ENCODE peak calls at places on chromosomes 13 and 19, in seven cellular contexts. S is tibial nerve; J is effector memory CD4-positive, alpha-beta T cell; Z is NT2/D1; B is adipocyte; R is heart right ventricle; G is lung. W is an unnamed sample. For H3K4me1 and H3K27me3, the result is how much of the 10 kb centered on the place peaks cover.

GRCh38 chr13:52642131-52642530 is at the start of gene HNRNPA1L2:
- DNase-seq in S (no peak), J (no peak), Z (no peak), B (no peak), R (no peak), G (no peak), W (no peak)

GRCh38 chr19:44113138-44113783 is at the start of gene ZNF225:
- DNase-seq in S (peak), J (peak), Z (peak), B (peak), R (peak), G (peak), W (peak)

GRCh38 chr19:5037936-5038335 is 69.0 kb downstream of the KDM4B start:
- DNase-seq in S (no peak), J (no peak), Z (no peak), B (no peak), R (no peak), G (no peak), W (no peak)

GRCh38 chr13:52838433-52839107 is 9.9 kb downstream of the PCDH8 start:
- DNase-seq in S (no peak), J (no peak), Z (no peak), B (no peak), R (no peak), G (no peak), W (no peak)

GRCh38 chr19:16161848-16162247 is 11.5 kb downstream of the CIB3 start:
- DNase-seq in S (no peak), J (no peak), Z (no peak), B (peak), R (no peak), G (no peak), W (no peak)

GRCh38 chr19:55118401-55118991 is 1.1 kb upstream of the PPP1R12C start:
- DNase-seq in S (peak), J (no peak), Z (peak), B (no peak), R (peak), G (peak), W (peak)

GRCh38 chr13:43572601-43573360 is 214.0 kb downstream of the ENOX1 start:
- DNase-seq in S (no peak), J (no peak), Z (no peak), B (peak), R (no peak), G (no peak), W (no peak)

GRCh38 chr13:37495046-37495445 is 103.5 kb downstream of the POSTN start:
- DNase-seq in S (no peak), J (no peak), Z (no peak), B (peak), R (no peak), G (no peak), W (no peak)

GRCh38 chr19:16638666-16639065 is 10.7 kb upstream of the MED26 start:
- DNase-seq in S (no peak), J (no peak), Z (no peak), B (no peak), R (no peak), G (no peak), W (no peak)

GRCh38 chr19:49689133-49690072 is at the start of gene ADM5:
- DNase-seq in S (no peak), J (no peak), Z (no peak), B (no peak), R (peak), G (no peak), W (peak)

GRCh38 chr13:101308247-101309013 is 107.9 kb downstream of the NALCN start:
- DNase-seq in S (no peak), J (no peak), Z (no peak), B (no peak), R (no peak), G (no peak), W (no peak)

GRCh38 chr19:18340237-18340989 is at the start of gene PGPEP1:
- DNase-seq in S (peak), J (peak), Z (no peak), B (peak), R (peak), G (peak), W (peak)

GRCh38 chr19:4556574-4557185 is 2.8 kb downstream of the SEMA6B start:
- DNase-seq in S (no peak), J (no peak), Z (peak), B (peak), R (no peak), G (no peak), W (peak)

GRCh38 chr13:52968074-52968700 is 60.4 kb upstream of the OLFM4 start:
- DNase-seq in S (peak), J (peak), Z (peak), B (peak), R (peak), G (peak), W (peak)

GRCh38 chr13:32134241-32134801 is 102.7 kb downstream of the FRY start:
- DNase-seq in S (no peak), J (no peak), Z (no peak), B (peak), R (no peak), G (no peak), W (no peak)

GRCh38 chr19:4304509-4305252 is at the start of gene FSD1:
- DNase-seq in S (no peak), J (peak), Z (no peak), B (peak), R (peak), G (no peak), W (peak)

GRCh38 chr19:16160943-16161560 is 12.3 kb downstream of the CIB3 start:
- DNase-seq in S (no peak), J (no peak), Z (no peak), B (peak), R (no peak), G (no peak), W (no peak)

GRCh38 chr13:21088534-21088933 is 27.1 kb upstream of the LATS2 start:
- DNase-seq in S (no peak), J (no peak), Z (no peak), B (no peak), R (no peak), G (no peak), W (no peak)

GRCh38 chr13:38542601-38543000 is 144.3 kb upstream of the FREM2 start:
- DNase-seq in S (no peak), J (no peak), Z (no peak), B (no peak), R (no peak), G (no peak), W (no peak)

GRCh38 chr13:44884076-44884729 is 105.1 kb downstream of the NUFIP1 start:
- DNase-seq in S (no peak), J (no peak), Z (no peak), B (peak), R (no peak), G (no peak), W (no peak)

GRCh38 chr13:90738881-90739280 is 608.6 kb upstream of the MIR17HG start:
- DNase-seq in S (no peak), J (no peak), Z (no peak), B (no peak), R (no peak), G (no peak), W (no peak)

GRCh38 chr19:47379398-47379938 is 30.4 kb downstream of the DHX34 start:
- DNase-seq in S (no peak), J (no peak), Z (no peak), B (no peak), R (no peak), G (no peak), W (no peak)

GRCh38 chr13:45166858-45167257 is 34.0 kb downstream of the KCTD4 start:
- DNase-seq in S (no peak), J (no peak), Z (no peak), B (no peak), R (no peak), G (no peak), W (no peak)

GRCh38 chr13:36606060-36606459 is 67.8 kb upstream of the SERTM1 start:
- DNase-seq in S (no peak), J (no peak), Z (no peak), B (no peak), R (no peak), G (no peak), W (no peak)

GRCh38 chr19:4557971-4558941 is 1.2 kb downstream of the SEMA6B start:
- DNase-seq in S (no peak), J (peak), Z (peak), B (peak), R (no peak), G (no peak), W (peak)

GRCh38 chr19:45630463-45630862 is 8.7 kb downstream of the EML2 start:
- DNase-seq in S (no peak), J (no peak), Z (no peak), B (peak), R (no peak), G (no peak), W (no peak)

GRCh38 chr19:58097349-58097748 is 682 bp downstream of the ZSCAN18 start:
- DNase-seq in S (no peak), J (no peak), Z (no peak), B (no peak), R (peak), G (no peak), W (no peak)

GRCh38 chr19:39415111-39416046 is 2.9 kb downstream of the PLEKHG2 start:
- DNase-seq in S (no peak), J (no peak), Z (no peak), B (no peak), R (no peak), G (no peak), W (no peak)

GRCh38 chr13:50198508-50198907 is 183.3 kb downstream of the KCNRG start:
- DNase-seq in S (peak), J (no peak), Z (no peak), B (no peak), R (no peak), G (no peak), W (no peak)

GRCh38 chr19:13097331-13098258 is 5.1 kb downstream of the LYL1 start:
- DNase-seq in S (peak), J (no peak), Z (no peak), B (no peak), R (peak), G (no peak), W (peak)

GRCh38 chr13:50123862-50124535 is 108.8 kb downstream of the KCNRG start:
- DNase-seq in S (peak), J (peak), Z (no peak), B (peak), R (peak), G (peak), W (no peak)

GRCh38 chr19:1516395-1516753 is 3.6 kb upstream of the ADAMTSL5 start:
- DNase-seq in S (no peak), J (no peak), Z (no peak), B (no peak), R (no peak), G (no peak), W (no peak)

GRCh38 chr19:11519138-11519537 is 9.8 kb downstream of the ECSIT start:
- DNase-seq in S (no peak), J (no peak), Z (no peak), B (no peak), R (no peak), G (no peak), W (no peak)

GRCh38 chr13:111396457-111396856 is 76.0 kb downstream of the TEX29 start:
- DNase-seq in S (no peak), J (no peak), Z (no peak), B (no peak), R (no peak), G (no peak), W (peak)

GRCh38 chr13:107838592-107839161 is 376.7 kb downstream of the LIG4 start:
- DNase-seq in S (no peak), J (no peak), Z (no peak), B (no peak), R (no peak), G (no peak), W (no peak)

GRCh38 chr19:16541526-16542044 is 652 bp downstream of the CHERP start:
- DNase-seq in S (no peak), J (no peak), Z (no peak), B (no peak), R (no peak), G (no peak), W (no peak)

GRCh38 chr13:64930636-64931035 is 2299.5 kb downstream of the PCDH9 start:
- DNase-seq in S (no peak), J (no peak), Z (no peak), B (no peak), R (no peak), G (no peak), W (no peak)

DNA sequence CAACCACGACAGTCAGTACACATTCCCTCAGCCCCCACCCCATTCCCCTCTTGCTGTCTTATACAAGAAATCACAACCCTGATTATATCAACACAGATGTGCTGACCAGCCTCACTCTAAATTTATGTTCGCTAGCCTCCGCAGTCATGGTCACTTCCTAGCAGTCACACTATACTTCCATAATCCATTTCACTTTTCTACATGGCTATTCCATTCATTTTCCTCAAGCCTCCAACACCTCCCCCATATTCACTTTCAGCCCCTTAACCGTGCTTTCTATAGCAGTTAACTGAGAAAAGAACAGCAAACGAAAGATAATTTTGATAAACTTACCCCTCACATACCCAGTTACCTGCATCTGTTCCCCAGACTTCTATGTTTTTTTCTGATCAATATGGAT is 8.4 kb downstream of the LSM14A start:
- DNase-seq in S (no peak), J (no peak), Z (no peak), B (no peak), R (no peak), G (no peak), W (no peak)
- H3K4me1 ChIP-seq in S (half or more), J (half or more), Z (under half), B (half or more), R (half or more), G (under half), W (under half)

GRCh38 chr13:113305208-113305607 is 8.2 kb downstream of the LAMP1 start:
- DNase-seq in S (no peak), J (no peak), Z (no peak), B (peak), R (no peak), G (no peak), W (no peak)

GRCh38 chr13:113307491-113307890 is 10.5 kb downstream of the LAMP1 start:
- DNase-seq in S (no peak), J (no peak), Z (no peak), B (peak), R (no peak), G (no peak), W (no peak)

GRCh38 chr13:113304121-113304520 is 7.1 kb downstream of the LAMP1 start:
- DNase-seq in S (no peak), J (no peak), Z (no peak), B (no peak), R (no peak), G (no peak), W (no peak)

DNA sequence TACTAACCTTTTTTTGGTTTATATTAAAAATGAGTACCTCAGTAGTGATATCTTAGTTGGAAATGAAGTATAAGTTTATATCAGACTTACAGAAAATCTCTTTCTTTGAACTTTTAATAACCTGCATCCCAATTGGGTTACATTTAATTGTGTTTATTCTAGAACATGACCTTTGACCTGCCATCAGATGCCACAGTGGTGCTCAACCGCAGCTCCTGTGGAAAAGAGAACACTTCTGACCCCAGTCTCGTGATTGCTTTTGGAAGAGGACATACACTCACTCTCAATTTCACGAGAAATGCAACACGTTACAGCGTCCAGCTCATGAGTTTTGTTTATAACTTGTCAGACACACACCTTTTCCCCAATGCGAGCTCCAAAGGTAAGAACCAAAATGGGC is 12.4 kb downstream of the LAMP1 start:
- DNase-seq in S (no peak), J (no peak), Z (no peak), B (no peak), R (no peak), G (no peak), W (no peak)
- H3K4me3 ChIP-seq in S (no peak), J (no peak), Z (no peak), B (no peak), R (no peak), G (no peak), W (no peak)

GRCh38 chr13:26839682-26840081 is 79.1 kb upstream of the GPR12 start:
- DNase-seq in S (no peak), J (no peak), Z (no peak), B (no peak), R (no peak), G (no peak), W (no peak)
- H3K27me3 ChIP-seq in S (under half), J (under half), Z (under half), B (under half), R (under half), G (under half), W (under half)

DNA sequence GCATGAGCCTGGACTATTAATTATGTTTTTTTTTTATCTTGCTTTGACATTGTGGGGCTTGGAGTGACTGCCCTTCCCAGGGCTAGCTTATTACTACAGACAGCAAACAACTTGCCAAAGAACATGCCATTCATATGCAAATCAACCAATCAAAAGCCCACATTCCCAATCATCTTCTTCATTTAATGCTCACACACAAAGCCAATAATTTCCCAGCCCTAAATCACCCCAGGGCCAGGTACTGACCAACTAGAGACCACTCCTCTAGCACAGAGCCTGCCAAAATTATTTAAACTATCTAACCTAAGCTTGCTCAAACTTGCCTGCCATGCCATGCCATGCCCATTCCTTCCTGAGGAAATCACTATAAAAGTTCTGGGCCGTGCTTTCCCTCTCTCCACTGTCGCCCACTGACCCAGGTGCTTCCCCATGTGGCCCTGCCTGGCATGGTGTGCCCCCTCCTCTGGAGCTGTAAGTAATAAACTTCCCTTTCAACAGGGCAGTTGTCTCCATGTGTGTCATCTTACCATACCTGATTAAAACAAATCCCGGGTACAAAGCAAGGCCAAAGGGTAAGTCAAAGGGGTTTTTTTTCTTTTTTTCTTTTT is 15.7 kb downstream of the PBX4 start:
- DNase-seq in S (no peak), J (no peak), Z (no peak), B (no peak), R (no peak), G (no peak), W (no peak)
- H3K4me1 ChIP-seq in S (under half), J (half or more), Z (under half), B (under half), R (under half), G (under half), W (under half)

GRCh38 chr13:24264976-24265375 is 44.4 kb upstream of the C1QTNF9 start:
- DNase-seq in S (no peak), J (peak), Z (no peak), B (no peak), R (no peak), G (peak), W (no peak)
- H3K4me3 ChIP-seq in S (no peak), J (peak), Z (no peak), B (no peak), R (no peak), G (no peak), W (no peak)

DNA sequence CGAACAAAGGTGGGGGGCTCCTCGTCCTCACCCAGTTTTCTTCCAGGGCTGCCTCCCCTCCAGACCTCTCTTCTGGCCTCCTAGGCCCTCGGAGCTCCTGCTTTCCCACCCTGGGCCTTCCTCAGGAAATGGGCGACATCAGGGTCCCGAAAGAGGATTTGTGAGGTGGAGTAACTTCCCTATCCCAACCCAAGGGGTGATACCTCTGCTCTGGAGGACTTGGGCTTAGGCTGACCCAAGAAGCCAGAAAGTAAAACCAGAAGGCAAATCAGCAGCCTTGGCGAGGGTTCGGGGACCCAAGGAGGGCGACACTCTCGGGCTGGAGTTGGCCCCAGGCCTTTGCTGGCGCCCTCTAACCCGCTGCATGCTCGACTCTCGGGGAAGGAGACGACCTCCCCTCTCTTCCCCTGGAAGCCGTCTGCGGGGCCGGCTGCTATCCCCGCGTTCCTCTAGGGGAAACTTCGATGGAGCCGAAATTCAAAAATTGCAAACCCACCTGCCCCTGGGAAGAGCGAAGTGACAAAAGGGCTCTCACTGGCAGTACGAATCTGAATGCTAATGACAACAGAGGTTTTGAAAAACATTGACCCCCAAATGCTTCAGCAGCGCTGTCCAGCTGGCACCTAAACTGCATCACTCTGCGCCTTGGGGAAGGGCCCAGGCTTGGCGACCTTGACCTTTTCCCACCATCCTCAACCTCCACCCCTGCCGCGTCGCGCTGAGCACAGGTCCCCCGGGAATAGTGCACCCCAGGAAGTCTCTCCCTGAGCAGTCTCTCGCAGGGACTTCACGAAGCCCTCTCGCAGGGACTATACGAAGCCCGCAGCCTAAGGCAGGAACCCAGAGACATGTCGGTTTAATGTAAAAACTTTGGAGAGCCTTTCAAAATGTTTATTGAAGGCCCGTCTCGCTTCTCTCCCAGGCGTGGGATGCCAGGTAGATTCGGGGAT is 2.4 kb downstream of the PDX1 start:
- DNase-seq in S (no peak), J (no peak), Z (no peak), B (no peak), R (no peak), G (no peak), W (no peak)
- H3K27me3 ChIP-seq in S (under half), J (half or more), Z (half or more), B (half or more), R (half or more), G (under half), W (under half)

DNA sequence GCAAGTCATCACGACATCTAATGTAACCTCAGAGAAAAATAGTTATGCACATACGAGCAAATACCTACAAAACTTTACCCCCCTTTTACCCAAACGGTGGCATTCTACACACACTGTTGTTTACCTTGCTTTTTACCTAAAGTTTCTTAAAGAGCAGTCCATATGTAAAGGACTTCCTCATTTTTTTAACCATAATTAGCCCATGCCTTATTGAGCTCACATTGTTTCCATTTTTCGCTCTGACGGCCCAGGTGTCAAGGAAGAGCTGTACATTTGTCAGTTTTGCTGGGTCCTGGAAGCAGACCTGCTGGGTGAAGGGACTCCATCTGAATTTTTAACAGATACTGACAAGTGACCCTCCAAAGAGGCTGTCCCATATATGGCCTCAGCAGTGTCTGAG is 89.4 kb downstream of the STK24 start:
- DNase-seq in S (no peak), J (no peak), Z (no peak), B (no peak), R (no peak), G (no peak), W (no peak)
- H3K4me1 ChIP-seq in S (under half), J (under half), Z (under half), B (half or more), R (half or more), G (under half), W (under half)

W was measured in ovary.